ENCODE peak calls at places on chromosomes 3 and 15, in four cellular contexts. T is HL-60, K is GM12878, C is K562. W is an unnamed sample.

GRCh38 chr3:125331243-125331642 is 43.9 kb downstream of the ZNF148 start:
- DNase-seq in T (no peak), K (no peak), C (no peak), W (no peak)

GRCh38 chr3:122893754-122894668 is 99.1 kb downstream of the SLC49A4 start:
- DNase-seq in T (no peak), K (no peak), C (no peak), W (no peak)

GRCh38 chr15:38217181-38217580 is 35.5 kb upstream of the SPRED1 start:
- DNase-seq in T (no peak), K (no peak), C (no peak), W (no peak)

GRCh38 chr3:58236527-58237237 is 910 bp upstream of the ABHD6 start:
- DNase-seq in T (no peak), K (no peak), C (peak), W (no peak)

GRCh38 chr3:152853196-152853595 is 18.3 kb downstream of the P2RY1 start:
- DNase-seq in T (no peak), K (no peak), C (no peak), W (no peak)

GRCh38 chr3:185537369-185537970 is 14.9 kb downstream of the LIPH start:
- DNase-seq in T (peak), K (peak), C (peak), W (peak)

GRCh38 chr15:85707519-85708338 is 87.0 kb downstream of the KLHL25 start:
- DNase-seq in T (no peak), K (no peak), C (no peak), W (no peak)

GRCh38 chr3:64209866-64210609 is 15.2 kb downstream of the PRICKLE2 start:
- DNase-seq in T (no peak), K (no peak), C (no peak), W (no peak)

GRCh38 chr15:99059010-99059981 is 45.6 kb upstream of the SYNM start:
- DNase-seq in T (no peak), K (no peak), C (peak), W (peak)

GRCh38 chr15:66651198-66651597 is 50.8 kb upstream of the SMAD6 start:
- DNase-seq in T (no peak), K (no peak), C (no peak), W (no peak)

GRCh38 chr3:122023335-122023734 is 1.3 kb upstream of the ILDR1 start:
- DNase-seq in T (no peak), K (no peak), C (no peak), W (no peak)

GRCh38 chr15:99238849-99239248 is 10.5 kb downstream of the TTC23 start:
- DNase-seq in T (no peak), K (no peak), C (no peak), W (no peak)

GRCh38 chr3:155393316-155393715 is 99.8 kb upstream of the STRIT1 start:
- DNase-seq in T (no peak), K (no peak), C (no peak), W (no peak)

GRCh38 chr3:30161370-30161769 is 445.0 kb upstream of the TGFBR2 start:
- DNase-seq in T (peak), K (no peak), C (no peak), W (no peak)

GRCh38 chr3:38346584-38347410 is at the start of gene XYLB:
- DNase-seq in T (peak), K (peak), C (peak), W (peak)

GRCh38 chr15:67117356-67117755 is 52.0 kb downstream of the SMAD3 start:
- DNase-seq in T (no peak), K (no peak), C (no peak), W (no peak)

GRCh38 chr3:142215111-142215510 is 10.3 kb downstream of the GK5 start:
- DNase-seq in T (no peak), K (no peak), C (no peak), W (no peak)

GRCh38 chr3:47083786-47084185 is 80.1 kb downstream of the SETD2 start:
- DNase-seq in T (peak), K (peak), C (no peak), W (no peak)

GRCh38 chr15:36903922-36904479 is 196.3 kb downstream of the MEIS2 start:
- DNase-seq in T (no peak), K (no peak), C (no peak), W (no peak)

GRCh38 chr3:43797794-43798193 is 107.1 kb downstream of the ABHD5 start:
- DNase-seq in T (no peak), K (no peak), C (no peak), W (no peak)

GRCh38 chr15:41936649-41937567 is 35.4 kb downstream of the EHD4 start:
- DNase-seq in T (no peak), K (no peak), C (no peak), W (no peak)

GRCh38 chr3:141486416-141486734 is 452 bp upstream of the RASA2 start:
- DNase-seq in T (no peak), K (no peak), C (no peak), W (no peak)

GRCh38 chr15:77597804-77598453 is 34.8 kb downstream of the LINGO1 start:
- DNase-seq in T (no peak), K (no peak), C (no peak), W (no peak)
- TF ChIP-seq POLR2AphosphoS5 in T (no peak), K (no peak), C (no peak), W (no peak)

GRCh38 chr3:50515565-50516047 is 12.2 kb upstream of the CACNA2D2 start:
- DNase-seq in T (no peak), K (no peak), C (peak), W (no peak)

GRCh38 chr3:50517721-50518206 is 14.3 kb upstream of the CACNA2D2 start:
- DNase-seq in T (no peak), K (no peak), C (no peak), W (no peak)

GRCh38 chr3:50519471-50520089 is 16.1 kb upstream of the CACNA2D2 start:
- DNase-seq in T (peak), K (no peak), C (peak), W (peak)

GRCh38 chr3:50518441-50518840 is 15.0 kb upstream of the CACNA2D2 start:
- DNase-seq in T (no peak), K (no peak), C (no peak), W (no peak)

GRCh38 chr3:50516048-50516871 is 12.8 kb upstream of the CACNA2D2 start:
- DNase-seq in T (no peak), K (no peak), C (peak), W (no peak)
- TF ChIP-seq SPI1 in T (no peak), K (no peak), C (no peak), W (no peak)

GRCh38 chr15:92955706-92956105 is 55.6 kb downstream of the CHD2 start:
- DNase-seq in T (no peak), K (no peak), C (no peak), W (no peak)
- TF ChIP-seq POLR2AphosphoS5 in T (no peak), K (no peak), C (no peak), W (no peak)

GRCh38 chr15:77034620-77035467 is 36.1 kb downstream of the TSPAN3 start:
- DNase-seq in T (no peak), K (no peak), C (peak), W (peak)
- TF ChIP-seq SPI1 in T (no peak), K (no peak), C (no peak), W (no peak)

GRCh38 chr15:70054366-70054765 is 43.4 kb downstream of the TLE3 start:
- DNase-seq in T (no peak), K (no peak), C (no peak), W (no peak)
- TF ChIP-seq POLR2AphosphoS5 in T (no peak), K (no peak), C (no peak), W (no peak)

DNA sequence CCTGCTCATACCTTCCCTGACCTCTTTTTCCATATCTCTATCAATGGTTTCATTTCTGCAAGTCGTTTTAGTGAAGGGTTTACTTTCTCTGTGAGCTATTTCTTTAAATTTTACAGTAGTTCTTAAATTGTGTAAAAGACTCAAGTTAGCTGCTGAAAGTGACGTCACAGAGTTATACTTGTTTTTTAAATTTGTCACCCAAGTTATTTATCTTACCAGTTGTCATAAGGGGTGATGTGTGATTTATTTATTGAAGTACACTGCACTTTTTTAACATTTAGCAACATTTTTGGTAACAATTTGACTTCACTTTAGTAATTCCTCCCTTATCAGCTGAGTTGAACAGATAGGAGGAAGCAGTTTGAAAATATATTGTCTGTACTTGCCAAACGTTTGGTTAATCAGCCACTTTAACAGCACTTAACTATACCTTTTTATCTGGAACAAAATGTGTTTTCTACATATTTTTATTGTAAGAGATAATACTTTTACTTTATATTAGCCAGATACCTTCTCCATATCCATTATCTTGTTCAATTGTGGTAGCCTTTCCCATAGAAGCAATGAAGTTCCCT is 3.8 kb downstream of the STT3B start:
- DNase-seq in T (no peak), K (no peak), C (no peak), W (no peak)
- TF ChIP-seq SPI1 in T (no peak), K (no peak), C (no peak), W (no peak)

DNA sequence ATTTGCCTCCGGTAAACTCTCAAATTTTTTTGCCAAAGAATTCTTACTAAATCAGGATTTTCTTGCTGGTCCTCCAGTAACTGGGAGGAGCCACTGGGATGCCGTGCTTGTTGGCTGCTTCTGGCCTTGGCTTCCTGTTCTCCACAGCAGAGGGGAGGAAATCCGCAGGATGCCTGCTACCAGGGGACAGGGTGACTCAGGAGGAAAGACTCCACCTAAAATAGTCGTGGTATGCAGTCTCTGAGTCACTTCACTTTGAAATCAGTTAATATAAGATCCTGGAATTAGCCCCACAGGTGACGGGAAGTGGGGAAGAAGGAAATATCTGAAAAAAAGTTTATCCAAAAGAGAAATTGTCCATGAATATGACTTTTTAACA is 6.5 kb upstream of the TM4SF18 start:
- DNase-seq in T (no peak), K (no peak), C (no peak), W (no peak)
- TF ChIP-seq POLR2AphosphoS5 in T (no peak), K (no peak), C (no peak), W (no peak)

GRCh38 chr3:182081096-182081495 is 369.4 kb downstream of the SOX2 start:
- DNase-seq in T (no peak), K (no peak), C (no peak), W (no peak)
- TF ChIP-seq SPI1 in T (no peak), K (no peak), C (no peak), W (no peak)

GRCh38 chr15:96349034-96349932 is 18.8 kb downstream of the NR2F2 start:
- DNase-seq in T (no peak), K (no peak), C (no peak), W (no peak)

GRCh38 chr15:96350321-96350720 is 19.8 kb downstream of the NR2F2 start:
- DNase-seq in T (no peak), K (no peak), C (no peak), W (no peak)

GRCh38 chr15:96349933-96350292 is 19.4 kb downstream of the NR2F2 start:
- DNase-seq in T (no peak), K (no peak), C (no peak), W (no peak)

GRCh38 chr15:96347181-96348111 is 16.9 kb downstream of the NR2F2 start:
- DNase-seq in T (no peak), K (no peak), C (no peak), W (no peak)

DNA sequence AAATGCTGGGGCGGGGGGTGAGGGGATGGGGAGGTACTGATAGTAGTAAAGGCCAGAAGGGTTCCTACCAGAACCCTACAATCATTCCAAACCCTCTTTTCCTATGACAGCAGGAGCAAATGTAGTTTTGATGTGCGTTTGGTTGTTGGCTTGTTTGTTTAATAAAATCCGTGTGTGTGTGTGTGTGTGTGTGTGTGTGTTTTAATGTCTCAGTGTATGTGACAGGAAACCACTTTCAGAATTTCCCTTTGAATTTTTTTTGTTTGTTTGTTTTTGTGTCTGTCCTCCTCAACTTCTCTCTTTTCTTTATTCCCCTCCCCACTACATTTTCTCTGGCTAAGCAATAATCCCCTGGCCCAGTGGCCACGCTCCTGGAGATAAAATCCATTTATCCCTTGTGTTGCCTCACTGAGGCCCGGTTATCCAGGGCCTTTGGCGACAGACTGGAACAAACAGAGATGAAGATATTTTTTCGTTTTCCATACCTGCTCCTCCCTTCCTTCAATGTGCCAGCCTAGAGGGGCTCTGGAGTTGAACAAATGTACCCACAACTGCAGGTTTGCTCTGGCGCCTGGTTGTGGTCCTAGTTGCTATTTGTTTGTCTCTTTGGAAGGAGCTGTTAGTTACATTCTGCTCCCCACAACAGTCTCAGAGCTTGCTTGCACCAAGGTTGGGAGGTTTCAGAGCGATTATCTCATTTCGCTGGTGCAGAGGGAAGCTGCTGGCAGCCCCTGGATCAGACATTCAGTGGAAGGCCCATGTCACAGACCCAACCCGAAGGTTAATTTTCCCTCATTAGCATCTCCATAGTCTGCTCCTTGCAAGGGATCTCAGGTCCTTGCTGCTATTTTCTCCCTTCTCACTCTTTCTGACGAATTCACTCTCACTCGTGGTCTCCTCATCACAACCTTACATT is 17.9 kb downstream of the NR2F2 start:
- DNase-seq in T (no peak), K (no peak), C (no peak), W (no peak)
- TF ChIP-seq POLR2AphosphoS5 in T (no peak), K (no peak), C (no peak), W (no peak)